ENCODE peak calls at places on chromosome 1, in four cellular contexts. T is CD8-positive, alpha-beta memory T cell; N is mucosa of descending colon; F is CD8-positive, alpha-beta T cell. U is an unnamed sample.

GRCh38 chr1:206897175-206897574 is at the start of gene IL24:
- DNase-seq in N (no peak), T (no peak), F (no peak), U (no peak)

GRCh38 chr1:209620484-209620879 is 31.7 kb downstream of the LAMB3 start:
- DNase-seq in T (no peak), F (no peak), N (no peak), U (no peak)

GRCh38 chr1:4652631-4653327 is 1.6 kb upstream of the AJAP1 start:
- DNase-seq in F (peak; percentile 76), T (peak; percentile 32), N (no peak), U (peak; percentile 7)

GRCh38 chr1:63198921-63199530 is 123.3 kb upstream of the FOXD3 start:
- DNase-seq in F (no peak), T (no peak), N (no peak), U (no peak)

GRCh38 chr1:228285661-228286504 is 78.0 kb downstream of the OBSCN start:
- DNase-seq in N (no peak), F (no peak), T (no peak), U (no peak)

GRCh38 chr1:204978782-204979181 is 64.2 kb upstream of the CNTN2 start:
- DNase-seq in N (no peak), T (no peak), F (no peak), U (no peak)

GRCh38 chr1:171805395-171806115 is 24.1 kb downstream of the METTL13 start:
- DNase-seq in N (no peak), F (no peak), T (no peak), U (no peak)

GRCh38 chr1:32906652-32907051 is 5.5 kb upstream of the TMEM54 start:
- DNase-seq in N (no peak), T (no peak), F (no peak), U (no peak)

GRCh38 chr1:70675737-70676156 is 264.7 kb downstream of the CTH start:
- DNase-seq in F (no peak), T (no peak), N (no peak), U (no peak)

GRCh38 chr1:55534565-55535091 is 319.5 kb upstream of the USP24 start:
- DNase-seq in T (no peak), N (no peak), F (no peak), U (no peak)

GRCh38 chr1:55887103-55887712 is 672.0 kb upstream of the USP24 start:
- DNase-seq in T (no peak), N (no peak), F (no peak), U (no peak)

GRCh38 chr1:209899948-209900347 is 38.1 kb upstream of the SYT14 start:
- DNase-seq in T (no peak), N (no peak), F (no peak), U (no peak)

GRCh38 chr1:7389786-7390603 is 381.1 kb upstream of the VAMP3 start:
- DNase-seq in F (peak; percentile 25), T (no peak), N (no peak), U (no peak)
- H3K4me3 ChIP-seq in F (no peak overlapping the region), T (no peak overlapping the region), N (no peak overlapping the region), U (no peak overlapping the region)

GRCh38 chr1:52057245-52057644 is 1.1 kb downstream of the BTF3L4 start:
- DNase-seq in T (no peak), N (no peak), F (no peak), U (no peak)

GRCh38 chr1:52056110-52056936 is at the start of gene BTF3L4:
- DNase-seq in T (peak; percentile 90), N (peak; percentile 98), F (peak; percentile 92), U (peak; percentile 80)

GRCh38 chr1:52059326-52059725 is 3.2 kb downstream of the BTF3L4 start:
- DNase-seq in N (no peak), F (no peak), T (no peak), U (no peak)

GRCh38 chr1:52056937-52057231 is 789 bp downstream of the BTF3L4 start:
- DNase-seq in F (no peak), N (no peak), T (no peak), U (no peak)

GRCh38 chr1:52057876-52058275 is 1.8 kb downstream of the BTF3L4 start:
- DNase-seq in T (no peak), N (no peak), F (no peak), U (no peak)
- H3K4me1 ChIP-seq in T (peaks cover 34% of the 10 kb centered on the region), N (peaks cover 25% of the 10 kb centered on the region), F (peaks cover 33% of the 10 kb centered on the region), U (peaks cover 17% of the 10 kb centered on the region)

GRCh38 chr1:178093958-178094751 is at the start of gene RASAL2:
- DNase-seq in T (no peak), F (no peak), N (peak; percentile 73), U (no peak)
- H3K4me3 ChIP-seq in T (no peak within 1 kb of the TSS), F (peak within 1 kb of the TSS; percentile 30), N (peak within 1 kb of the TSS; percentile 92), U (peak within 1 kb of the TSS; percentile 32)

GRCh38 chr1:57632401-57632800 is 208.5 kb upstream of the DAB1 start:
- DNase-seq in N (no peak), T (no peak), F (no peak), U (no peak)
- H3K4me1 ChIP-seq in N (no peaks in the 10 kb centered on the region), T (no peaks in the 10 kb centered on the region), F (no peaks in the 10 kb centered on the region), U (no peaks in the 10 kb centered on the region)

GRCh38 chr1:28885472-28885877 is 28.9 kb upstream of the EPB41 start:
- DNase-seq in T (no peak), F (no peak), N (no peak), U (no peak)

GRCh38 chr1:28886731-28887417 is 27.5 kb upstream of the EPB41 start:
- DNase-seq in T (peak; percentile 85), F (peak; percentile 93), N (peak; percentile 95), U (peak; percentile 79)

GRCh38 chr1:28887835-28888682 is 26.3 kb upstream of the EPB41 start:
- DNase-seq in T (no peak), F (no peak), N (peak; percentile 61), U (no peak)

GRCh38 chr1:28887418-28887834 is 26.9 kb upstream of the EPB41 start:
- DNase-seq in T (peak; percentile 77), F (peak; percentile 71), N (peak; percentile 74), U (peak; percentile 75)

DNA sequence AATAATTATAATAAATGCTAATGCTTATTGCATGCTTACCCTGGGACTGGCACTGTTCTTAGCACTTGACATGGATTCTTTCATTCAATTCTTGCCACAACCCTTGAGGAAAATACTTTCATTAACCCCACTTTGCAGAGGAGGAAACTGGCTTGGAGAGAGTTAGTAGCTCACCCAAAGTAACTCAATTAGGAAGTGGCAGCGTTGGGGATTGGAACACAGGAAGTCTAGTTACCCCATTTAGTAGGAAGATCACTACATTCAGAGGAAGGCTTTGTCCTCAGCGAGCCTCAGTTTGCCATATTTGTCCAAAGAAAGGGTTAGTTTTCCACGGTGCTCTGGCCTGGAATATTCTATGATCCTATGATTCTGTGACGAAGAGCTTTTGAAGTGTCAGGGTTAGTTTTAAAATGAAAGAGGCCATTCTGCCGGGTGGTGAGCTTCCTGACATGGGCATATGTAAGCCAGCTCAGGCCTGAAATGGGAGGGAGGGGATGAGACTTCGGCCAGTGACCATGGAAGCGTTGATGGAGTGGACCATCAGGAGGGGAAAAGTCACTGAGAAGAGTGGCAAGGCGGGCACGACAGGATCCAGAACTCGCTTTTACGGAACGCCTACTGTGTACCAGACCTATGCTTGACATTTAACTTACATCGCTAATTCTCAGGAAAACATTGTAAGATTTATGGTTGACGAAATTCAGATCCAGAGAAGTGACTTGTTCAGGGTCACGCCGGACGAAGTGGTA is 28.2 kb upstream of the EPB41 start:
- DNase-seq in N (no peak), F (no peak), T (no peak), U (no peak)
- H3K4me3 ChIP-seq in N (no peak overlapping the region), F (peak overlapping the region; percentile 93), T (peak overlapping the region; percentile 88), U (no peak overlapping the region)

GRCh38 chr1:198156745-198157240 is at the start of gene NEK7:
- DNase-seq in N (peak; percentile 91), F (peak; percentile 76), T (peak; percentile 65), U (peak; percentile 58)
- H3K4me1 ChIP-seq in N (peaks cover 20% of the 10 kb centered on the region), F (peaks cover 26% of the 10 kb centered on the region), T (peaks cover 30% of the 10 kb centered on the region), U (peaks cover 9% of the 10 kb centered on the region)

GRCh38 chr1:112872551-112872962 is 83.4 kb downstream of the SLC16A1 start:
- DNase-seq in F (no peak), N (no peak), T (no peak), U (no peak)
- H3K4me3 ChIP-seq in F (no peak overlapping the region), N (no peak overlapping the region), T (no peak overlapping the region), U (no peak overlapping the region)

GRCh38 chr1:23343246-23344110 is 606 bp downstream of the HNRNPR start:
- DNase-seq in T (peak; percentile 7), F (peak; percentile 52), N (no peak), U (no peak)

GRCh38 chr1:23341829-23342697 is 2.0 kb downstream of the HNRNPR start:
- DNase-seq in T (no peak), N (no peak), F (no peak), U (no peak)

GRCh38 chr1:23337869-23338268 is 6.2 kb downstream of the HNRNPR start:
- DNase-seq in T (no peak), F (no peak), N (no peak), U (no peak)
- H3K4me1 ChIP-seq in T (peaks cover 49% of the 10 kb centered on the region), F (peaks cover 33% of the 10 kb centered on the region), N (peaks cover 26% of the 10 kb centered on the region), U (peaks cover 20% of the 10 kb centered on the region)